ENCODE peak calls at places on chromosome 15, in five cellular contexts. U is non-pigmented ciliary epithelial cell, P is NCI-H2081, O is sciatic nerve, A is breast epithelium. K is an unnamed sample.

GRCh38 chr15:77712438-77712837 is 79.7 kb upstream of the LINGO1 start:
- DNase-seq in O (no peak), U (no peak), A (no peak), P (no peak), K (no peak)

GRCh38 chr15:25730918-25731317 is 132.2 kb downstream of the ATP10A start:
- DNase-seq in U (no peak), P (no peak), O (no peak), A (no peak), K (no peak)

GRCh38 chr15:79878078-79878705 is 18.6 kb downstream of the MTHFS start:
- DNase-seq in O (no peak), U (no peak), P (no peak), A (no peak), K (no peak)

GRCh38 chr15:52021128-52021671 is 2.2 kb downstream of the MAPK6 start:
- DNase-seq in O (no peak), A (no peak), P (peak), U (peak), K (peak)

GRCh38 chr15:78968539-78969271 is 23.9 kb upstream of the CTSH start:
- DNase-seq in P (no peak), O (no peak), U (no peak), A (no peak), K (no peak)

GRCh38 chr15:35320911-35321310 is 225.1 kb downstream of the DPH6 start:
- DNase-seq in P (no peak), O (no peak), A (no peak), U (no peak), K (no peak)

GRCh38 chr15:37101634-37102314 is 1.4 kb upstream of the MEIS2 start:
- DNase-seq in A (no peak), O (peak), P (peak), U (no peak), K (no peak)

GRCh38 chr15:38684461-38685000 is 119.9 kb upstream of the RASGRP1 start:
- DNase-seq in O (no peak), P (peak), A (no peak), U (no peak), K (no peak)

GRCh38 chr15:41043276-41043675 is 72.8 kb downstream of the INO80 start:
- DNase-seq in A (no peak), P (no peak), O (no peak), U (no peak), K (peak)

K was measured in AG04450.